ENCODE peak calls at places on chromosomes 4 and X, in five cellular contexts. One of them, this sample, is unnamed.

GRCh38 chr4:3802571-3803474 is 36.6 kb downstream of the ADRA2C start:
- DNase-seq in H9: no peak
- DNase-seq in mesendoderm: peak; percentile 27
- DNase-seq in trophoblast cell: no peak
- DNase-seq in IMR-90: no peak
- DNase-seq in this sample: no peak

GRCh38 chr4:52157641-52158316 is 106.7 kb downstream of the SPATA18 start:
- DNase-seq in trophoblast cell: no peak
- DNase-seq in IMR-90: no peak
- DNase-seq in H9: no peak
- DNase-seq in mesendoderm: no peak
- DNase-seq in this sample: no peak

GRCh38 chr4:40525811-40526598 is 103.7 kb downstream of the RBM47 start:
- DNase-seq in mesendoderm: peak; percentile 93
- DNase-seq in H9: peak; percentile 70
- DNase-seq in IMR-90: peak; percentile 88
- DNase-seq in trophoblast cell: peak; percentile 76
- DNase-seq in this sample: no peak

GRCh38 chr4:2266181-2266580 is 4.3 kb upstream of the MXD4 start:
- DNase-seq in H9: no peak
- DNase-seq in trophoblast cell: no peak
- DNase-seq in IMR-90: no peak
- DNase-seq in mesendoderm: no peak
- DNase-seq in this sample: no peak

GRCh38 chr4:87077834-87078585 is 142.4 kb downstream of the KLHL8 start:
- DNase-seq in H9: no peak
- DNase-seq in trophoblast cell: no peak
- DNase-seq in IMR-90: no peak
- DNase-seq in mesendoderm: no peak
- DNase-seq in this sample: no peak

GRCh38 chr4:81445196-81445595 is 26.5 kb downstream of the RASGEF1B start:
- DNase-seq in trophoblast cell: peak; percentile 62
- DNase-seq in mesendoderm: no peak
- DNase-seq in IMR-90: peak; percentile 23
- DNase-seq in H9: no peak
- DNase-seq in this sample: no peak

GRCh38 chr4:21097865-21098264 is 397.6 kb downstream of the PACRGL start:
- DNase-seq in H9: no peak
- DNase-seq in trophoblast cell: no peak
- DNase-seq in IMR-90: no peak
- DNase-seq in mesendoderm: no peak
- DNase-seq in this sample: no peak

GRCh38 chrX:107205770-107206696 is at the start of the genes DNAAF6 and NUP62CL:
- DNase-seq in trophoblast cell: peak; percentile 72
- DNase-seq in IMR-90: no peak
- DNase-seq in mesendoderm: peak; percentile 97
- DNase-seq in H9: peak; percentile 91
- DNase-seq in this sample: peak; percentile 82

GRCh38 chrX:63128509-63128908 is 222.6 kb downstream of the SPIN4 start:
- DNase-seq in IMR-90: peak; percentile 9
- DNase-seq in trophoblast cell: peak; percentile 50
- DNase-seq in mesendoderm: peak; percentile 26
- DNase-seq in H9: no peak
- DNase-seq in this sample: no peak

GRCh38 chrX:65706041-65706828 is 38.8 kb downstream of the MSN start:
- DNase-seq in IMR-90: peak; percentile 85
- DNase-seq in H9: no peak
- DNase-seq in mesendoderm: peak; percentile 69
- DNase-seq in trophoblast cell: peak; percentile 13
- DNase-seq in this sample: no peak

GRCh38 chr4:151522790-151523332 is 113.9 kb downstream of the FHIP1A start:
- DNase-seq in mesendoderm: no peak
- DNase-seq in trophoblast cell: no peak
- DNase-seq in IMR-90: no peak
- DNase-seq in H9: no peak
- DNase-seq in this sample: no peak

GRCh38 chr4:151519728-151520415 is 110.9 kb downstream of the FHIP1A start:
- DNase-seq in trophoblast cell: no peak
- DNase-seq in H9: no peak
- DNase-seq in IMR-90: no peak
- DNase-seq in mesendoderm: no peak
- DNase-seq in this sample: no peak

GRCh38 chr4:151529187-151529586 is 120.2 kb downstream of the FHIP1A start:
- DNase-seq in mesendoderm: no peak
- DNase-seq in H9: no peak
- DNase-seq in IMR-90: no peak
- DNase-seq in trophoblast cell: no peak
- DNase-seq in this sample: no peak

GRCh38 chr4:151527699-151528098 is 118.7 kb downstream of the FHIP1A start:
- DNase-seq in trophoblast cell: no peak
- DNase-seq in H9: no peak
- DNase-seq in IMR-90: no peak
- DNase-seq in mesendoderm: no peak
- DNase-seq in this sample: no peak

GRCh38 chr4:151524610-151525009 is 115.6 kb downstream of the FHIP1A start:
- DNase-seq in H9: peak; percentile 39
- DNase-seq in mesendoderm: peak; percentile 67
- DNase-seq in trophoblast cell: no peak
- DNase-seq in IMR-90: no peak
- DNase-seq in this sample: no peak
- H2BK120ac ChIP-seq in H9: no peak overlapping the region
- H2BK120ac ChIP-seq in mesendoderm: no peak overlapping the region
- H2BK120ac ChIP-seq in trophoblast cell: no peak overlapping the region
- H2BK120ac ChIP-seq in IMR-90: no peak overlapping the region
- H2BK120ac ChIP-seq in this sample: no peak overlapping the region

DNA sequence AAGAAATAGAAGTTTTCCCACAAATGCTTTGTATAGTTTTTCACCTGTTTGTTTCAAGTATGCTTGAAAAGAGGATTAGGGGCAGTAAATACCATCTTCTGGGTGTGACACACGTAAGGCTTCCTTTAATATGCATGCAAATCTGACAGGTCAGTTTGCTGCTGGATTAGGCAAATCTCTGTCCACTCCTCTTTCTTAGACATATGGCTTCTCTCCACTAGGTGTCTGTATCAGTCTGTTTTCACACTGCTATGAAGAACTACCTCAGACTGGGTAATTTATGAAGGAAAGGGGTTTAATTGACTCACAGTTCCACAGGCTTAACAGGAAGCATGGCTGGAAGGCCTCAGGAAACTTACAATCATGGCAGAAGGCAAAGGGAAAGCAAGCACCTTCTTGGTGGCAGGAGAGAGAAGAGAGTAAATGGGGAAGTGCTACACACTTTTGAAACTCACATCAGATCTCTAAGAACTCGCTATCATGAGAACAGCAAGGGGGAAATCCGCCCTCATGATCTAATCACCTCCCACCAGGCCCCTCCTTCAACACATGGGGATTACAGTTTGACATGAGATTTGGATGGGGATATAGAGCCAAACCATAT is 66.9 kb downstream of the TAB3 start:
- DNase-seq in trophoblast cell: no peak
- DNase-seq in IMR-90: no peak
- DNase-seq in H9: no peak
- DNase-seq in mesendoderm: peak; percentile 43
- DNase-seq in this sample: no peak
- H3K4me2 ChIP-seq in trophoblast cell: no peak overlapping the region
- H3K4me2 ChIP-seq in IMR-90: no peak overlapping the region
- H3K4me2 ChIP-seq in H9: no peak overlapping the region
- H3K4me2 ChIP-seq in mesendoderm: no peak overlapping the region
- H3K4me2 ChIP-seq in this sample: no peak overlapping the region

DNA sequence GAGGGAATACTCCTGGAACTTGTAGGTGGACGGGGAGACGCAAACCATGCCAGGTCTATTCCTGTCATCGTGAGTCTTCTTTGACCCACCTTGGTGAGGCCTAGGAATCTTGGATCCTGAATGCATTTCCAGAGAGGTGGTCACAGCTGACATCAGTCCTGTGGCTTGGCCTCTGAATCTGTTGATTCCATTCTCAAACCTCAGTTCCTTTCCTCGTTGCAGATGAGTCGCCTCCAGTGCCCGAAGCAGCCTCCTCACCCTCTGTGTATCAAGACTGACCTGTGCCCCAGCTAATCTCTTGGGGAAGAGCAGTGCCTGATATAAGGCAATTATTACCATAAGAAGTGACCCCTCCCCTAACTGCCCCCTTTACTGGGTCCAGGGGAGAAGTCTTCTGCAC is 118.1 kb downstream of the SMIM20 start:
- DNase-seq in mesendoderm: no peak
- DNase-seq in H9: no peak
- DNase-seq in IMR-90: peak; percentile 88
- DNase-seq in trophoblast cell: no peak
- DNase-seq in this sample: no peak
- H2BK120ac ChIP-seq in mesendoderm: no peak overlapping the region
- H2BK120ac ChIP-seq in H9: no peak overlapping the region
- H2BK120ac ChIP-seq in IMR-90: peak overlapping the region; percentile 60
- H2BK120ac ChIP-seq in trophoblast cell: no peak overlapping the region
- H2BK120ac ChIP-seq in this sample: no peak overlapping the region

DNA sequence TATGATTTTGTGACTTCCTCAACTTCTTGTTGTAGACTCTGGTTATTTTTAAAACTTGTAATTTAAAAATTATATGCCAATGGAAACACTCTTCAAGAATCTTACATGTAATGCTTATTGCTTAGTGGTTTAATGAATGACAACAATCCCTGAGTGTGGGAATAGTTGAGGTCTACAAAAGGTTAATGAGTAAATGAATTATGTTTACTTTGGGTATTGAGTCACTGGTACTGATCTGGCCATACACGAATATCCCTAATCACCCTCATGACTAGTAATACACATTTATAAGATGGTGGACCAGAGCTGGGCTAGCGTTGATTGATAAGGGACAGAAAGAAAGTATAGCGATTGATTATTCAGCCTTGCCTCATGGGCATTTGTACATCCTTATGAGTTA is 47.1 kb downstream of the FGF2 start:
- DNase-seq in mesendoderm: no peak
- DNase-seq in trophoblast cell: no peak
- DNase-seq in H9: no peak
- DNase-seq in IMR-90: peak; percentile 88
- DNase-seq in this sample: no peak
- H3K4me2 ChIP-seq in mesendoderm: no peak overlapping the region
- H3K4me2 ChIP-seq in trophoblast cell: no peak overlapping the region
- H3K4me2 ChIP-seq in H9: no peak overlapping the region
- H3K4me2 ChIP-seq in IMR-90: peak overlapping the region; percentile 94
- H3K4me2 ChIP-seq in this sample: no peak overlapping the region

DNA sequence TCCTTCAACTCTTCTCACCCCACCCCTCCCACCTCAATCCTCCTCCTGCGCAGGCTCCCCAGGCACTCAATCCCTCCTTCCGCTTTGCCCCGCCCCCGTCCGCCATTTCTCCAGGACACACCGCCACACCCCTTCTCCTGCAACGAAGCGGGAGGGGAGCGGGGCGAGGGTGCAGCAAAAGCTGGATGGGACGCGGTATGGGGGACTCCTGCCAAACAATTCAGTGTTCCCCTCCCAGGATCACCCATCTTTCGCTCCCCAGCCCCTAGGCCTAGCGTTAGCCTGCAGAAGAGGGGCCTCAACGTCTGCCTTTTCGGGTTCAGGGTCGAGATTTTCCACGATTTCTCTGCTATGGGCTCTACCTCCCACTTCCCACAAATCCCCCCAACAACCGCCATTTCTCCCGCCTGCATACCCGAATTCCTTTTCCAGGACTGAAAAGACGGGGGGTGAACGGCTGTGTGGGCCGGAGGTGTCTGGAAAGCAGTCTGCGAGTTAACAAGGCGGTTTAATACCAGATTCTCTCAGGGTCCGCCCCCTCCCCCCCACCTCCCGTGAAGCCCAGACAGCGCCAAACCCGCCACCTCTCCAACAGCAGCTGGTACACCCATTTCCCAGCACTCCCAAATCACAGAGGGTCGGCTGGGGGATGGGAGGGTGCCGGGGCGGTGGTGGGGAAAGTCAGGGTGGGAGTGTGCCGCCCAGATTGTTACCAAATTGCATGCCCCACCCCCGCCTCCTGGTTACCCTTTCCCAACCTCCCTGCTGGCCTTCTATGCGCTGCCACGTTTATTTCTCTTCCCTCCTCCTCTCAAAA is 781 bp downstream of the ARMCX2 start:
- DNase-seq in IMR-90: peak; percentile 40
- DNase-seq in trophoblast cell: no peak
- DNase-seq in H9: peak; percentile 73
- DNase-seq in mesendoderm: peak; percentile 81
- DNase-seq in this sample: peak; percentile 41
- H2BK120ac ChIP-seq in IMR-90: no peak overlapping the region
- H2BK120ac ChIP-seq in trophoblast cell: no peak overlapping the region
- H2BK120ac ChIP-seq in H9: no peak overlapping the region
- H2BK120ac ChIP-seq in mesendoderm: no peak overlapping the region
- H2BK120ac ChIP-seq in this sample: no peak overlapping the region

DNA sequence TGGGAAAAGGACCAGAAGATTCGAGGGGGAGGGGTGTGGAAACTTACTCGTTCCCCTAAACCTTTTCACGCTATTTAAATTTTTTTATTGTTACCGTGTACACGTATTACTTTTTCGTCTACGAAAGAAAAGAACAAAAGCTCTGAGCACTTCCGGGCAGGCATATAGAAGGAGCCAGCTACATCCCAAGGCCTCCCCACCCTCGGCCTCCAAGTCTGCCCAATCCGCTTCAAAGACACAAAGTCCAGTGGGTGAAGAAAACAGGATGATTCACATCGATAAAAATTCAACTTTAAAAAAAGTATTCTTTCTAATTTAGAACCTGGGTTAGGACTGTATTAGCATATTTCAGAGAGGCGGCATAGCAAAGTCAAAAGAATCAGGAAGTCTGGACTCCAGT is 23.1 kb downstream of the SEL1L3 start:
- DNase-seq in IMR-90: no peak
- DNase-seq in trophoblast cell: no peak
- DNase-seq in H9: no peak
- DNase-seq in mesendoderm: no peak
- DNase-seq in this sample: no peak
- H3K4me2 ChIP-seq in IMR-90: no peak overlapping the region
- H3K4me2 ChIP-seq in trophoblast cell: no peak overlapping the region
- H3K4me2 ChIP-seq in H9: no peak overlapping the region
- H3K4me2 ChIP-seq in mesendoderm: no peak overlapping the region
- H3K4me2 ChIP-seq in this sample: no peak overlapping the region

GRCh38 chrX:40108959-40109287 is 11.2 kb upstream of the BCOR start:
- DNase-seq in IMR-90: peak; percentile 76
- DNase-seq in trophoblast cell: peak; percentile 65
- DNase-seq in H9: peak; percentile 63
- DNase-seq in mesendoderm: peak; percentile 64
- DNase-seq in this sample: no peak
- H2BK120ac ChIP-seq in IMR-90: peak overlapping the region; percentile 68
- H2BK120ac ChIP-seq in trophoblast cell: no peak overlapping the region
- H2BK120ac ChIP-seq in H9: no peak overlapping the region
- H2BK120ac ChIP-seq in mesendoderm: no peak overlapping the region
- H2BK120ac ChIP-seq in this sample: no peak overlapping the region

DNA sequence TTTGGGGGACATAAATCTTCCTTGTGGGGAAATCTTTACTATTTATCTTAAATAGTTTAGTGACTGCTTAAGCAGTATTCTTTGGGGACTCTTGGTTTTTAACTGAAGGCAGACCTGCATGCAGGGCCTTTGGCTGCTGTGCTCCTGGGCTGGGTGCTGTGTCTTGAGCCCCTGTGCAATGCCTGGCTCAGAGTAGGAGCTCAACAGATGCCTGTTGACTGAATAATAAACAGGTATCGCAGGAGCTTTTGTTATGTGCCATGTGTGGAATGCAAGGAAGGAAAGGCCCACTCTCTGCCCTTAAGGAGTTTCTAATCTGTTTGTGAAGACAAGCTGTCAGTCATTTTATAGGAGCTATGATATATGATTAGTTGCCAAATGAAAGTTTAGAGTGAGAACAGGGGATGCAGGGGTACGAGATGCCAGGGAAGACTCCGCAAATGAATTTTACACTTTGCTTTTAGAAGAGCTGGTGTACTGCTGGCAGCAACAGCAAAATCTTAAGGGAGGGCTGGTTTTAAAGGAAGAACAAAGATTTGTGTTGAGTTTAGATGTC is 6.7 kb downstream of the GAB1 start:
- DNase-seq in mesendoderm: no peak
- DNase-seq in trophoblast cell: peak; percentile 86
- DNase-seq in H9: no peak
- DNase-seq in IMR-90: no peak
- DNase-seq in this sample: no peak
- H3K4me2 ChIP-seq in mesendoderm: no peak overlapping the region
- H3K4me2 ChIP-seq in trophoblast cell: no peak overlapping the region
- H3K4me2 ChIP-seq in H9: no peak overlapping the region
- H3K4me2 ChIP-seq in IMR-90: no peak overlapping the region
- H3K4me2 ChIP-seq in this sample: no peak overlapping the region